ENCODE peak calls at places on chromosome 18, in four cellular contexts. One of them, this sample, is unnamed.

GRCh38 chr18:7946724-7947377 is 379.7 kb downstream of the PTPRM start:
- DNase-seq in WTC11: no peak
- DNase-seq in HepG2: no peak
- DNase-seq in A549: peak
- DNase-seq in this sample: no peak

GRCh38 chr18:32048507-32049091 is 30.0 kb downstream of the RNF125 start:
- DNase-seq in WTC11: no peak
- DNase-seq in HepG2: peak
- DNase-seq in A549: no peak
- DNase-seq in this sample: no peak

GRCh38 chr18:39191931-39192330 is 1626.3 kb upstream of the CELF4 start:
- DNase-seq in WTC11: no peak
- DNase-seq in A549: no peak
- DNase-seq in HepG2: no peak
- DNase-seq in this sample: no peak

GRCh38 chr18:55236150-55236931 is 277.1 kb upstream of the CCDC68 start:
- DNase-seq in WTC11: no peak
- DNase-seq in HepG2: no peak
- DNase-seq in A549: no peak
- DNase-seq in this sample: no peak

GRCh38 chr18:8536226-8536625 is 73.0 kb upstream of the RAB12 start:
- DNase-seq in HepG2: no peak
- DNase-seq in A549: no peak
- DNase-seq in WTC11: no peak
- DNase-seq in this sample: no peak

GRCh38 chr18:68623342-68623741 is 91.6 kb downstream of the TMX3 start:
- DNase-seq in WTC11: peak
- DNase-seq in HepG2: peak
- DNase-seq in A549: peak
- DNase-seq in this sample: peak

GRCh38 chr18:13271512-13271911 is 53.0 kb downstream of the LDLRAD4 start:
- DNase-seq in A549: no peak
- DNase-seq in HepG2: peak
- DNase-seq in WTC11: no peak
- DNase-seq in this sample: no peak

GRCh38 chr18:58209326-58209725 is 165.3 kb downstream of the NEDD4L start:
- DNase-seq in A549: no peak
- DNase-seq in WTC11: no peak
- DNase-seq in HepG2: no peak
- DNase-seq in this sample: peak

GRCh38 chr18:45954070-45954712 is 12.9 kb downstream of the EPG5 start:
- DNase-seq in WTC11: no peak
- DNase-seq in HepG2: no peak
- DNase-seq in A549: no peak
- DNase-seq in this sample: no peak

GRCh38 chr18:10239138-10239537 is 215.3 kb upstream of the APCDD1 start:
- DNase-seq in WTC11: no peak
- DNase-seq in A549: no peak
- DNase-seq in HepG2: no peak
- DNase-seq in this sample: no peak

GRCh38 chr18:39199231-39199855 is 1633.7 kb upstream of the CELF4 start:
- DNase-seq in A549: no peak
- DNase-seq in WTC11: no peak
- DNase-seq in HepG2: no peak
- DNase-seq in this sample: no peak

GRCh38 chr18:35512761-35513160 is 15.0 kb upstream of the INO80C start:
- DNase-seq in A549: no peak
- DNase-seq in WTC11: no peak
- DNase-seq in HepG2: no peak
- DNase-seq in this sample: no peak

GRCh38 chr18:23239885-23240608 is 104.8 kb downstream of the CABLES1 start:
- DNase-seq in A549: no peak
- DNase-seq in WTC11: no peak
- DNase-seq in HepG2: no peak
- DNase-seq in this sample: no peak

GRCh38 chr18:58785870-58786269 is 78.8 kb upstream of the ZNF532 start:
- DNase-seq in A549: no peak
- DNase-seq in WTC11: no peak
- DNase-seq in HepG2: no peak
- DNase-seq in this sample: no peak

GRCh38 chr18:45024357-45025107 is 343.8 kb downstream of the SETBP1 start:
- DNase-seq in A549: no peak
- DNase-seq in WTC11: no peak
- DNase-seq in HepG2: no peak
- DNase-seq in this sample: no peak

GRCh38 chr18:45958027-45958426 is 9.1 kb downstream of the EPG5 start:
- DNase-seq in A549: no peak
- DNase-seq in WTC11: no peak
- DNase-seq in HepG2: no peak
- DNase-seq in this sample: no peak

GRCh38 chr18:13216732-13217465 is 1.7 kb upstream of the LDLRAD4 start:
- DNase-seq in HepG2: no peak
- DNase-seq in WTC11: peak
- DNase-seq in A549: no peak
- DNase-seq in this sample: no peak

GRCh38 chr18:38575648-38576047 is 1010.0 kb upstream of the CELF4 start:
- DNase-seq in HepG2: no peak
- DNase-seq in WTC11: no peak
- DNase-seq in A549: no peak
- DNase-seq in this sample: no peak

GRCh38 chr18:37393945-37394609 is 171.5 kb downstream of the CELF4 start:
- DNase-seq in WTC11: peak
- DNase-seq in A549: peak
- DNase-seq in HepG2: no peak
- DNase-seq in this sample: peak

GRCh38 chr18:65752625-65753325 is 2.0 kb downstream of the CDH7 start:
- DNase-seq in A549: no peak
- DNase-seq in HepG2: no peak
- DNase-seq in WTC11: no peak
- DNase-seq in this sample: no peak

GRCh38 chr18:13303761-13304364 is 85.3 kb downstream of the LDLRAD4 start:
- DNase-seq in HepG2: no peak
- DNase-seq in A549: no peak
- DNase-seq in WTC11: no peak
- DNase-seq in this sample: no peak

GRCh38 chr18:61785588-61785987 is 107.2 kb downstream of the RNF152 start:
- DNase-seq in A549: no peak
- DNase-seq in HepG2: no peak
- DNase-seq in WTC11: no peak
- DNase-seq in this sample: no peak

GRCh38 chr18:61782545-61782944 is 110.3 kb downstream of the RNF152 start:
- DNase-seq in A549: no peak
- DNase-seq in WTC11: no peak
- DNase-seq in HepG2: no peak
- DNase-seq in this sample: no peak
- TF ChIP-seq NR3C1 in A549: no peak
- TF ChIP-seq NR3C1 in WTC11: no peak
- TF ChIP-seq NR3C1 in HepG2: no peak
- TF ChIP-seq NR3C1 in this sample: no peak

GRCh38 chr18:28086530-28087172 is 90.3 kb downstream of the CDH2 start:
- DNase-seq in HepG2: peak
- DNase-seq in WTC11: no peak
- DNase-seq in A549: no peak
- DNase-seq in this sample: no peak
- TF ChIP-seq NR3C1 in HepG2: no peak
- TF ChIP-seq NR3C1 in WTC11: no peak
- TF ChIP-seq NR3C1 in A549: no peak
- TF ChIP-seq NR3C1 in this sample: no peak

GRCh38 chr18:61602836-61603235 is 269.6 kb downstream of the CDH20 start:
- DNase-seq in HepG2: no peak
- DNase-seq in A549: no peak
- DNase-seq in WTC11: no peak
- DNase-seq in this sample: no peak
- TF ChIP-seq NR3C1 in HepG2: no peak
- TF ChIP-seq NR3C1 in A549: no peak
- TF ChIP-seq NR3C1 in WTC11: no peak
- TF ChIP-seq NR3C1 in this sample: no peak

DNA sequence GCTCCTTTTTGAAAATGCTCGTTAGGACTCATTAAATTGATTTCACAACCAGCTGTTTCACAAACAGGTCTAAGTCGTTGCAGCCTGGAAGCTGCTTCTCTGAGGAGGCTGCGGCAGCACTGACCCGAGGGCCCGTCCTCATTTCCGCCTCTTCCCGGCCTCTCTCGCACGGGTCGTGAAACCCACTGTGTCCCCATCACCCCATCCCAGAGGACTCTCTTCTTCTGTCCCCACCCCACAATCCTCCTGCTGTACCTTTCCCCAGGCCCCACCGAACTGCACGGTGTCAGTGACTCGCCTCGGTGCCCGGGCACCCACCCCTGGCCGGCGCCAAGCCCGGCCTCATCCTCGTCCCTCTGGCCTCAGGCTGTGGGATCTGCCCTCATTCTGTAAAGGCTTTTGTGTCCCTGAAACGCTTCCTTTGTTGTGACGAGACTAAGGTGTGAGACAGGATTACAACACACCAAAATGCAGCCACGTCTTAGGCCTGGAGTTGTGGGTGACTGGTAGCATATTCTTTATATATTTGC is 112.7 kb upstream of the CTDP1 start:
- DNase-seq in HepG2: no peak
- DNase-seq in WTC11: no peak
- DNase-seq in A549: no peak
- DNase-seq in this sample: no peak
- TF ChIP-seq NR3C1 in HepG2: no peak
- TF ChIP-seq NR3C1 in WTC11: no peak
- TF ChIP-seq NR3C1 in A549: no peak
- TF ChIP-seq NR3C1 in this sample: no peak

DNA sequence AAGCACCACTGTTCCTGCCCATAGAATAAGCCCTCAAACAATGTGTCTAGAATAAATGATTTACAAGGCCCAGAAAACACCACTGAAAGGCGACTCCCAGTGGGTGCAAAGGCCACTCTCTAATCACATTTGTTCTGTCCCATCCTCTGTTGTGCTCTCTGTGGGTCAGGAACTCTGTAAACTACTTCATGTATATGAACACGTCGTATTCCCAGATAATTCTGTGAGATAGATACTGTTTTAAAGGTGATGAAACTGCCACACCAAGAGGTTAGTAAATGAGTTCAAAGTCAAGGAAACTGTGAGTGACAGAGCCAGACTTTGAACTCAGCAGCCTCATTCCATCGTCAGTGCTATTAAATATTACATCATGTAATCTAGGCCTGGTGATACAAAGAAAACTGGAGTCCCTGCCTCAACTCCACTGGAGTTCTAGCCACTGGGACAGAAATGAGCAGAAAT is 269.7 kb upstream of the DCC start:
- DNase-seq in WTC11: no peak
- DNase-seq in HepG2: peak
- DNase-seq in A549: no peak
- DNase-seq in this sample: no peak
- TF ChIP-seq NR3C1 in WTC11: no peak
- TF ChIP-seq NR3C1 in HepG2: no peak
- TF ChIP-seq NR3C1 in A549: no peak
- TF ChIP-seq NR3C1 in this sample: no peak

GRCh38 chr18:3513481-3513880 is 63.5 kb downstream of the TGIF1 start:
- DNase-seq in HepG2: no peak
- DNase-seq in A549: no peak
- DNase-seq in WTC11: no peak
- DNase-seq in this sample: no peak
- TF ChIP-seq NR3C1 in HepG2: no peak
- TF ChIP-seq NR3C1 in A549: no peak
- TF ChIP-seq NR3C1 in WTC11: no peak
- TF ChIP-seq NR3C1 in this sample: no peak

This sample was measured in K562.